ENCODE peak calls at places on chromosome 9, in ten cellular contexts. F, V, M, I, Z, P, K, X, H and G are unnamed samples.

GRCh38 chr9:98989036-98990000 is 45.6 kb downstream of the COL15A1 start:
- DNase-seq in F (no peak), V (peak; percentile 98), M (no peak), I (no peak), Z (no peak), P (no peak), K (no peak), X (peak; percentile 25), H (no peak), G (no peak)

GRCh38 chr9:73200694-73201432 is 49.2 kb downstream of the ANXA1 start:
- DNase-seq in F (peak; percentile 5), V (no peak), M (peak; percentile 94), I (no peak), Z (no peak), P (peak; percentile 3), K (no peak), X (peak; percentile 42), H (no peak), G (peak; percentile 72)

GRCh38 chr9:137296214-137297059 is 5.6 kb downstream of the NRARP start:
- DNase-seq in F (no peak), V (no peak), M (no peak), I (no peak), Z (no peak), P (no peak), K (no peak), X (no peak), H (no peak), G (no peak)

GRCh38 chr9:87435189-87435880 is 62.3 kb upstream of the DAPK1 start:
- DNase-seq in F (no peak), V (no peak), M (no peak), I (no peak), Z (no peak), P (no peak), K (no peak), X (no peak), H (no peak), G (no peak)

GRCh38 chr9:111992523-111992922 is 95.9 kb downstream of the UGCG start:
- DNase-seq in F (peak; percentile 38), V (no peak), M (no peak), I (no peak), Z (no peak), P (no peak), K (no peak), X (no peak), H (no peak), G (no peak)

GRCh38 chr9:75071530-75072122 is 16.3 kb downstream of the NMRK1 start:
- DNase-seq in F (no peak), V (no peak), M (no peak), I (peak; percentile 38), Z (no peak), P (no peak), K (no peak), X (peak; percentile 63), H (peak; percentile 69), G (no peak)

GRCh38 chr9:108761530-108762347 is 94.0 kb downstream of the ACTL7B start:
- DNase-seq in F (peak; percentile 64), V (no peak), M (peak; percentile 81), I (no peak), Z (peak; percentile 28), P (peak; percentile 49), K (no peak), X (peak; percentile 52), H (peak; percentile 36), G (peak; percentile 72)

GRCh38 chr9:127347831-127348699 is 48.9 kb upstream of the SLC2A8 start:
- DNase-seq in F (peak; percentile 13), V (no peak), M (peak; percentile 64), I (no peak), Z (peak; percentile 11), P (peak; percentile 40), K (no peak), X (peak; percentile 20), H (no peak), G (peak; percentile 27)

GRCh38 chr9:95024097-95024671 is 293.3 kb downstream of the FANCC start:
- DNase-seq in F (no peak), V (no peak), M (no peak), I (no peak), Z (peak; percentile 46), P (no peak), K (no peak), X (no peak), H (no peak), G (no peak)

GRCh38 chr9:128920381-128921058 is at the start of gene PHYHD1:
- DNase-seq in F (no peak), V (no peak), M (peak; percentile 89), I (no peak), Z (peak; percentile 65), P (peak; percentile 95), K (no peak), X (no peak), H (no peak), G (peak; percentile 76)

GRCh38 chr9:109708507-109708945 is 71.5 kb upstream of the PALM2AKAP2 start:
- DNase-seq in F (no peak), V (no peak), M (no peak), I (no peak), Z (no peak), P (no peak), K (no peak), X (no peak), H (no peak), G (no peak)

GRCh38 chr9:136219276-136219675 is 14.3 kb upstream of the LHX3 start:
- DNase-seq in F (no peak), V (peak; percentile 17), M (no peak), I (no peak), Z (no peak), P (peak; percentile 3), K (no peak), X (peak; percentile 3), H (no peak), G (peak; percentile 99)

GRCh38 chr9:134355561-134356278 is 29.5 kb downstream of the RXRA start:
- DNase-seq in F (no peak), V (no peak), M (no peak), I (no peak), Z (no peak), P (no peak), K (no peak), X (no peak), H (no peak), G (no peak)

GRCh38 chr9:120876842-120877240 is at the start of gene PHF19:
- DNase-seq in F (no peak), V (no peak), M (peak; percentile 76), I (no peak), Z (peak; percentile 58), P (peak; percentile 47), K (no peak), X (peak; percentile 54), H (no peak), G (peak; percentile 58)

GRCh38 chr9:35195683-35196082 is 33.9 kb downstream of the UNC13B start:
- DNase-seq in F (no peak), V (no peak), M (no peak), I (no peak), Z (no peak), P (no peak), K (no peak), X (no peak), H (no peak), G (no peak)

GRCh38 chr9:97237951-97238851 is 69.3 kb upstream of the CCDC180 start:
- DNase-seq in F (peak; percentile 42), V (peak; percentile 24), M (peak; percentile 91), I (peak; percentile 53), Z (peak; percentile 83), P (peak; percentile 50), K (peak; percentile 61), X (peak; percentile 60), H (peak; percentile 83), G (peak; percentile 84)